ENCODE peak calls at places on chromosomes 16 and 17, in five cellular contexts. K, N, M, S and Z are unnamed samples.

GRCh38 chr17:38421224-38421841 is 6.9 kb upstream of the ARHGAP23 start:
- DNase-seq in M (no peak), S (no peak), N (no peak), K (no peak), Z (no peak)

GRCh38 chr17:73431401-73432205 is 119.8 kb upstream of the CDC42EP4 start:
- DNase-seq in K (no peak), S (no peak), M (no peak), N (no peak), Z (no peak)

GRCh38 chr16:30876867-30877266 is 17.0 kb downstream of the BCL7C start:
- DNase-seq in M (no peak), S (no peak), N (peak; percentile 41), K (peak; percentile 62), Z (peak; percentile 70)

GRCh38 chr17:2215616-2216364 is 87.8 kb downstream of the SMG6 start:
- DNase-seq in K (no peak), S (no peak), M (no peak), N (no peak), Z (peak; percentile 79)

GRCh38 chr17:44362964-44363612 is 565 bp downstream of the FAM171A2 start:
- DNase-seq in K (no peak), S (no peak), N (peak; percentile 83), M (no peak), Z (peak; percentile 89)

GRCh38 chr16:70396209-70396904 is 42.5 kb downstream of the ST3GAL2 start:
- DNase-seq in S (no peak), M (no peak), N (peak; percentile 80), K (no peak), Z (peak; percentile 91)

GRCh38 chr16:57889960-57890751 is 80.8 kb downstream of the CNGB1 start:
- DNase-seq in K (no peak), N (no peak), M (no peak), S (no peak), Z (no peak)

GRCh38 chr17:3972931-3973330 is 8.7 kb upstream of the ATP2A3 start:
- DNase-seq in S (no peak), M (no peak), N (no peak), K (no peak), Z (peak; percentile 12)

GRCh38 chr16:17149904-17150483 is 320.8 kb downstream of the XYLT1 start:
- DNase-seq in M (no peak), N (no peak), K (peak; percentile 30), S (no peak), Z (no peak)

GRCh38 chr16:17520567-17520966 is 49.8 kb upstream of the XYLT1 start:
- DNase-seq in N (no peak), K (no peak), S (no peak), M (no peak), Z (no peak)

GRCh38 chr16:27169511-27170071 is 33.7 kb upstream of the KDM8 start:
- DNase-seq in M (peak; percentile 13), N (no peak), K (peak; percentile 53), S (no peak), Z (peak; percentile 29)

GRCh38 chr16:30041841-30042240 is 10.8 kb upstream of the TLCD3B start:
- DNase-seq in K (no peak), M (no peak), S (no peak), N (no peak), Z (no peak)

GRCh38 chr16:8587065-8587464 is 3.2 kb downstream of the TMEM114 start:
- DNase-seq in S (no peak), K (no peak), N (no peak), M (no peak), Z (no peak)

GRCh38 chr17:78884148-78884870 is 18.7 kb downstream of the CEP295NL start:
- DNase-seq in S (no peak), K (no peak), N (no peak), M (no peak), Z (no peak)

GRCh38 chr16:11379420-11379819 is 34.2 kb downstream of the RMI2 start:
- DNase-seq in M (peak; percentile 71), N (no peak), S (no peak), K (no peak), Z (no peak)

GRCh38 chr16:81483064-81483969 is 38.7 kb downstream of the CMIP start:
- DNase-seq in K (peak; percentile 36), S (no peak), M (no peak), N (no peak), Z (no peak)

GRCh38 chr16:67881557-67882220 is 3.0 kb upstream of the NRN1L start:
- DNase-seq in K (no peak), M (no peak), N (no peak), S (no peak), Z (no peak)

GRCh38 chr17:68600881-68601564 is at the start of gene FAM20A:
- DNase-seq in K (no peak), M (no peak), N (no peak), S (no peak), Z (peak; percentile 68)

GRCh38 chr17:30821751-30822723 is 2.5 kb downstream of the CRLF3 start:
- DNase-seq in K (no peak), S (no peak), M (no peak), N (no peak), Z (no peak)

GRCh38 chr17:81731271-81731670 is 19.2 kb downstream of the SLC25A10 start:
- DNase-seq in S (no peak), K (no peak), N (no peak), M (no peak), Z (no peak)

GRCh38 chr17:8859029-8859803 is 8.3 kb downstream of the PIK3R6 start:
- DNase-seq in M (no peak), K (peak; percentile 18), N (peak; percentile 11), S (no peak), Z (no peak)

GRCh38 chr16:89142474-89143197 is 28.9 kb upstream of the CDH15 start:
- DNase-seq in M (no peak), K (no peak), N (no peak), S (no peak), Z (no peak)

GRCh38 chr16:68658258-68658973 is 13.3 kb downstream of the CDH3 start:
- DNase-seq in M (no peak), K (no peak), N (no peak), S (no peak), Z (no peak)

GRCh38 chr17:40486513-40487370 is 14.7 kb downstream of the TNS4 start:
- DNase-seq in S (no peak), N (no peak), M (no peak), K (no peak), Z (no peak)

GRCh38 chr16:87465306-87465705 is 27.5 kb downstream of the ZCCHC14 start:
- DNase-seq in K (peak; percentile 79), S (no peak), M (no peak), N (peak; percentile 38), Z (peak; percentile 52)

GRCh38 chr17:72863511-72864175 is 228.8 kb downstream of the SLC39A11 start:
- DNase-seq in S (no peak), K (no peak), M (peak; percentile 12), N (no peak), Z (no peak)

GRCh38 chr17:82917656-82918345 is 78.0 kb upstream of the ZNF750 start:
- DNase-seq in N (peak; percentile 50), K (peak; percentile 23), S (no peak), M (no peak), Z (peak; percentile 83)

GRCh38 chr17:40095944-40096791 is 4.2 kb downstream of the NR1D1 start:
- DNase-seq in N (no peak), S (no peak), K (no peak), M (peak; percentile 99), Z (no peak)

GRCh38 chr17:6573982-6574688 is 17.8 kb upstream of the PITPNM3 start:
- DNase-seq in N (no peak), K (no peak), M (no peak), S (no peak), Z (no peak)

GRCh38 chr17:33433581-33433980 is 140.5 kb upstream of the ASIC2 start:
- DNase-seq in S (no peak), K (no peak), M (no peak), N (no peak), Z (no peak)

GRCh38 chr16:56616608-56617211 is 8.3 kb downstream of the MT2A start:
- DNase-seq in M (no peak), S (no peak), N (no peak), K (no peak), Z (no peak)

GRCh38 chr16:30926333-30926811 is 3.0 kb downstream of the FBXL19 start:
- DNase-seq in S (no peak), M (no peak), K (no peak), N (no peak), Z (no peak)

GRCh38 chr17:17055286-17056166 is 13.3 kb downstream of the MPRIP start:
- DNase-seq in K (no peak), N (no peak), M (no peak), S (no peak), Z (no peak)

GRCh38 chr17:13520899-13521572 is 80.7 kb downstream of the HS3ST3A1 start:
- DNase-seq in K (no peak), M (peak; percentile 13), N (no peak), S (no peak), Z (no peak)

GRCh38 chr17:7835818-7836595 is 2.0 kb downstream of the KDM6B start:
- DNase-seq in S (no peak), K (peak; percentile 64), N (no peak), M (no peak), Z (peak; percentile 55)

GRCh38 chr17:37273419-37274051 is 102.2 kb upstream of the C17orf78 start:
- DNase-seq in N (peak; percentile 46), K (no peak), S (no peak), M (no peak), Z (peak; percentile 9)

GRCh38 chr16:63890723-63891122 is 1231.1 kb downstream of the CDH11 start:
- DNase-seq in K (no peak), M (no peak), N (no peak), S (no peak), Z (no peak)

GRCh38 chr17:57343717-57344116 is 87.4 kb downstream of the MSI2 start:
- DNase-seq in S (no peak), N (no peak), K (no peak), M (no peak), Z (no peak)

GRCh38 chr17:3695723-3696411 is at the start of gene P2RX5:
- DNase-seq in M (no peak), S (no peak), N (peak; percentile 57), K (no peak), Z (peak; percentile 81)

GRCh38 chr16:71524566-71525553 is 1.4 kb upstream of the CHST4 start:
- DNase-seq in N (no peak), S (no peak), K (no peak), M (no peak), Z (no peak)
- TF ChIP-seq GABPA in N (no peak), S (no peak), K (no peak), M (no peak), Z (no peak)

GRCh38 chr16:48452991-48453760 is 68.0 kb upstream of the SIAH1 start:
- DNase-seq in N (no peak), K (no peak), S (no peak), M (no peak), Z (no peak)
- TF ChIP-seq SIN3A in N (no peak), K (no peak), S (no peak), M (no peak), Z (no peak)

GRCh38 chr17:69637399-69638165 is 223.1 kb downstream of the MAP2K6 start:
- DNase-seq in S (no peak), K (no peak), M (no peak), N (no peak), Z (no peak)
- TF ChIP-seq USF2 in S (no peak), K (no peak), M (no peak), N (no peak), Z (no peak)

GRCh38 chr17:41695954-41696720 is 7.5 kb downstream of the EIF1 start:
- DNase-seq in M (no peak), N (peak; percentile 75), K (peak; percentile 84), S (no peak), Z (peak; percentile 73)
- TF ChIP-seq GABPA in M (no peak), N (no peak), K (no peak), S (no peak), Z (no peak)